ENCODE peak calls at places on chromosomes 7 and 10, in ten cellular contexts. One of them, this sample, is unnamed.

GRCh38 chr10:52314007-52314821 is at the start of gene DKK1:
- DNase-seq in omental fat pad: peak
- DNase-seq in body of pancreas: peak
- DNase-seq in WERI-Rb-1: peak
- DNase-seq in GM13977: peak
- DNase-seq in Caco-2: peak
- DNase-seq in left ventricle myocardium inferior: peak
- DNase-seq in lower lobe of right lung: peak
- DNase-seq in Calu3: peak
- DNase-seq in B cell: peak
- DNase-seq in this sample: peak

GRCh38 chr10:47374611-47375536 is 9.2 kb downstream of the ZNF488 start:
- DNase-seq in lower lobe of right lung: no peak
- DNase-seq in body of pancreas: no peak
- DNase-seq in GM13977: no peak
- DNase-seq in Calu3: no peak
- DNase-seq in Caco-2: no peak
- DNase-seq in WERI-Rb-1: no peak
- DNase-seq in B cell: no peak
- DNase-seq in left ventricle myocardium inferior: no peak
- DNase-seq in omental fat pad: no peak
- DNase-seq in this sample: no peak

GRCh38 chr10:86123745-86124144 is 242.8 kb downstream of the GRID1 start:
- DNase-seq in omental fat pad: no peak
- DNase-seq in Calu3: no peak
- DNase-seq in WERI-Rb-1: no peak
- DNase-seq in lower lobe of right lung: no peak
- DNase-seq in left ventricle myocardium inferior: no peak
- DNase-seq in GM13977: no peak
- DNase-seq in Caco-2: no peak
- DNase-seq in body of pancreas: no peak
- DNase-seq in B cell: no peak
- DNase-seq in this sample: no peak

GRCh38 chr10:50561266-50561665 is 62.5 kb downstream of the SGMS1 start:
- DNase-seq in GM13977: no peak
- DNase-seq in body of pancreas: peak
- DNase-seq in Caco-2: no peak
- DNase-seq in left ventricle myocardium inferior: no peak
- DNase-seq in lower lobe of right lung: no peak
- DNase-seq in Calu3: no peak
- DNase-seq in WERI-Rb-1: no peak
- DNase-seq in B cell: no peak
- DNase-seq in omental fat pad: no peak
- DNase-seq in this sample: no peak

GRCh38 chr7:12315049-12315448 is 88.6 kb downstream of the VWDE start:
- DNase-seq in lower lobe of right lung: no peak
- DNase-seq in omental fat pad: no peak
- DNase-seq in body of pancreas: no peak
- DNase-seq in WERI-Rb-1: no peak
- DNase-seq in Calu3: no peak
- DNase-seq in GM13977: no peak
- DNase-seq in B cell: no peak
- DNase-seq in Caco-2: no peak
- DNase-seq in left ventricle myocardium inferior: no peak
- DNase-seq in this sample: no peak

GRCh38 chr10:131176907-131177306 is 134.6 kb downstream of the TCERG1L start:
- DNase-seq in body of pancreas: no peak
- DNase-seq in Caco-2: no peak
- DNase-seq in omental fat pad: no peak
- DNase-seq in lower lobe of right lung: no peak
- DNase-seq in WERI-Rb-1: no peak
- DNase-seq in B cell: no peak
- DNase-seq in GM13977: no peak
- DNase-seq in left ventricle myocardium inferior: no peak
- DNase-seq in Calu3: no peak
- DNase-seq in this sample: no peak

GRCh38 chr10:5291501-5292195 is 73.1 kb upstream of the UCN3 start:
- DNase-seq in body of pancreas: peak
- DNase-seq in Calu3: peak
- DNase-seq in B cell: no peak
- DNase-seq in omental fat pad: peak
- DNase-seq in lower lobe of right lung: peak
- DNase-seq in WERI-Rb-1: no peak
- DNase-seq in Caco-2: no peak
- DNase-seq in left ventricle myocardium inferior: peak
- DNase-seq in GM13977: no peak
- DNase-seq in this sample: no peak

GRCh38 chr7:6398943-6399342 is 48.8 kb downstream of the DAGLB start:
- DNase-seq in Caco-2: peak
- DNase-seq in lower lobe of right lung: peak
- DNase-seq in omental fat pad: no peak
- DNase-seq in WERI-Rb-1: no peak
- DNase-seq in B cell: no peak
- DNase-seq in Calu3: no peak
- DNase-seq in GM13977: no peak
- DNase-seq in left ventricle myocardium inferior: no peak
- DNase-seq in body of pancreas: peak
- DNase-seq in this sample: no peak

GRCh38 chr10:115921795-115922194 is 351.2 kb downstream of the GFRA1 start:
- DNase-seq in Calu3: no peak
- DNase-seq in B cell: no peak
- DNase-seq in lower lobe of right lung: no peak
- DNase-seq in Caco-2: no peak
- DNase-seq in WERI-Rb-1: no peak
- DNase-seq in GM13977: no peak
- DNase-seq in omental fat pad: no peak
- DNase-seq in body of pancreas: no peak
- DNase-seq in left ventricle myocardium inferior: no peak
- DNase-seq in this sample: no peak

GRCh38 chr10:8055420-8056349 is 1.2 kb downstream of the GATA3 start:
- DNase-seq in lower lobe of right lung: no peak
- DNase-seq in GM13977: peak
- DNase-seq in Calu3: no peak
- DNase-seq in WERI-Rb-1: no peak
- DNase-seq in Caco-2: no peak
- DNase-seq in left ventricle myocardium inferior: no peak
- DNase-seq in B cell: peak
- DNase-seq in omental fat pad: no peak
- DNase-seq in body of pancreas: no peak
- DNase-seq in this sample: peak

GRCh38 chr7:5425507-5426225 is 2.0 kb upstream of the TNRC18 start:
- DNase-seq in Calu3: peak
- DNase-seq in lower lobe of right lung: peak
- DNase-seq in omental fat pad: no peak
- DNase-seq in B cell: peak
- DNase-seq in Caco-2: peak
- DNase-seq in WERI-Rb-1: peak
- DNase-seq in GM13977: no peak
- DNase-seq in left ventricle myocardium inferior: peak
- DNase-seq in body of pancreas: peak
- DNase-seq in this sample: peak

GRCh38 chr10:23917251-23917908 is 291.6 kb upstream of the KIAA1217 start:
- DNase-seq in GM13977: no peak
- DNase-seq in Calu3: no peak
- DNase-seq in Caco-2: no peak
- DNase-seq in B cell: no peak
- DNase-seq in omental fat pad: no peak
- DNase-seq in left ventricle myocardium inferior: no peak
- DNase-seq in lower lobe of right lung: no peak
- DNase-seq in WERI-Rb-1: no peak
- DNase-seq in body of pancreas: no peak
- DNase-seq in this sample: no peak

GRCh38 chr7:109479388-109479787 is 909.7 kb downstream of the DNAJB9 start:
- DNase-seq in Caco-2: no peak
- DNase-seq in left ventricle myocardium inferior: no peak
- DNase-seq in Calu3: no peak
- DNase-seq in body of pancreas: no peak
- DNase-seq in lower lobe of right lung: no peak
- DNase-seq in WERI-Rb-1: no peak
- DNase-seq in omental fat pad: no peak
- DNase-seq in GM13977: no peak
- DNase-seq in B cell: no peak
- DNase-seq in this sample: no peak
- TF ChIP-seq CTCF in Caco-2: peak
- TF ChIP-seq CTCF in left ventricle myocardium inferior: no peak
- TF ChIP-seq CTCF in Calu3: no peak
- TF ChIP-seq CTCF in body of pancreas: peak
- TF ChIP-seq CTCF in lower lobe of right lung: no peak
- TF ChIP-seq CTCF in WERI-Rb-1: no peak
- TF ChIP-seq CTCF in omental fat pad: no peak
- TF ChIP-seq CTCF in GM13977: no peak
- TF ChIP-seq CTCF in B cell: no peak
- TF ChIP-seq CTCF in this sample: no peak

DNA sequence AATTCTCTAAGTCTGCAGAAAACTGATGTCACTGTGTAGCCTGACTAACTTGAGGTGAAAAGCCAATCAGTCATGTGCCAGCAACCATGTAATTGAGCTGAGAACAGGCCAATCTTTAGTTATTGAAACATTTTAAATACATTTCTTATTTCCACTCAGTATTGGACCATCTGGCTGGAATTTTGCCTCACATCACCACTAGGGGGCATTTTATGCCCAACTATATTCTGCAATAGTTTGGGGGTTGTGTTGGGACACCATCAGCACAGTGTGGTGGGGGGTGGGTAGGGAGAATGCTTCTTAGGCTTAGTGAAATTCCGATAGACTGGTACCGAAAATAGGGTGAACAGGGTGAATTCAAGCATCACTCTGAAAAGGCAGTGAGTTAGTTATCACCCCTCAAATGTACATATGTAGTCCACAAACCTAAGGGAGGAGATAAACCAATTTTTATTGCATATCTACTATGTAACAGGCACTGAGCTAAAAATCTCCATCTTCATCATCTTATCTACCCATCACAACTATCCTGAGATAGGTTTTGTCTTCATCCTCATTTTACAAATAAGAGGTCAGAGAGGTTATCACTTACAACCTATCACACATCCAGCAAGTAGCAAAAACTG is 17.8 kb downstream of the NPSR1 start:
- DNase-seq in Calu3: peak
- DNase-seq in lower lobe of right lung: no peak
- DNase-seq in omental fat pad: no peak
- DNase-seq in Caco-2: no peak
- DNase-seq in WERI-Rb-1: peak
- DNase-seq in GM13977: peak
- DNase-seq in left ventricle myocardium inferior: no peak
- DNase-seq in body of pancreas: peak
- DNase-seq in B cell: no peak
- DNase-seq in this sample: peak
- TF ChIP-seq CTCF in Calu3: peak
- TF ChIP-seq CTCF in lower lobe of right lung: peak
- TF ChIP-seq CTCF in omental fat pad: no peak
- TF ChIP-seq CTCF in Caco-2: peak
- TF ChIP-seq CTCF in WERI-Rb-1: peak
- TF ChIP-seq CTCF in GM13977: peak
- TF ChIP-seq CTCF in left ventricle myocardium inferior: peak
- TF ChIP-seq CTCF in body of pancreas: peak
- TF ChIP-seq CTCF in B cell: peak
- TF ChIP-seq CTCF in this sample: peak

GRCh38 chr7:130831817-130832481 is 97.9 kb upstream of the KLF14 start:
- DNase-seq in body of pancreas: no peak
- DNase-seq in GM13977: peak
- DNase-seq in WERI-Rb-1: no peak
- DNase-seq in left ventricle myocardium inferior: no peak
- DNase-seq in Calu3: peak
- DNase-seq in B cell: peak
- DNase-seq in omental fat pad: no peak
- DNase-seq in Caco-2: no peak
- DNase-seq in lower lobe of right lung: no peak
- DNase-seq in this sample: no peak
- TF ChIP-seq CTCF in body of pancreas: peak
- TF ChIP-seq CTCF in GM13977: peak
- TF ChIP-seq CTCF in WERI-Rb-1: peak
- TF ChIP-seq CTCF in left ventricle myocardium inferior: peak
- TF ChIP-seq CTCF in Calu3: peak
- TF ChIP-seq CTCF in B cell: peak
- TF ChIP-seq CTCF in omental fat pad: no peak
- TF ChIP-seq CTCF in Caco-2: peak
- TF ChIP-seq CTCF in lower lobe of right lung: peak
- TF ChIP-seq CTCF in this sample: peak

DNA sequence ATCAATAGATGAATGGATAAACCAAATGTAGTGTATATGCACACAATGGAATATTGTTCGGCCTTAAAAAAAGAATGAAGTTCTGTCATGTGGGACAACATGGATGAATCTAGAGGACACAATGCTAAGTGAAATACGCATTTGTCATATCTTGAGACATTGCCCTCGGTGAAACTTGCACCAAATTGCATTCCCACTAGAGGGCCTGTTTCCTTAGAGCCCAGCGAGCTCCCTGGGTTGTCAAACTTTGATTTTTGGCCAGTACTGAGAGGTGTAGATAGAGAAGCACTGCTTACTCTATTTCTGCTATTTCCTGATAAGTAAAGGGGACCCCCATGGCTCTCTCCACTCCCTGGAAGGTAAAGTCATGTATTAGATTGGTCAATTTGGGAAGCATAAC is 157.1 kb downstream of the GPAM start:
- DNase-seq in Caco-2: no peak
- DNase-seq in omental fat pad: no peak
- DNase-seq in B cell: no peak
- DNase-seq in left ventricle myocardium inferior: no peak
- DNase-seq in body of pancreas: no peak
- DNase-seq in Calu3: no peak
- DNase-seq in WERI-Rb-1: no peak
- DNase-seq in GM13977: no peak
- DNase-seq in lower lobe of right lung: no peak
- DNase-seq in this sample: no peak
- TF ChIP-seq CTCF in Caco-2: no peak
- TF ChIP-seq CTCF in omental fat pad: no peak
- TF ChIP-seq CTCF in B cell: no peak
- TF ChIP-seq CTCF in left ventricle myocardium inferior: no peak
- TF ChIP-seq CTCF in body of pancreas: no peak
- TF ChIP-seq CTCF in Calu3: no peak
- TF ChIP-seq CTCF in WERI-Rb-1: peak
- TF ChIP-seq CTCF in GM13977: no peak
- TF ChIP-seq CTCF in lower lobe of right lung: no peak
- TF ChIP-seq CTCF in this sample: no peak

GRCh38 chr7:155000795-155001194 is 2.1 kb downstream of the PAXIP1 start:
- DNase-seq in omental fat pad: no peak
- DNase-seq in GM13977: no peak
- DNase-seq in body of pancreas: peak
- DNase-seq in WERI-Rb-1: peak
- DNase-seq in lower lobe of right lung: no peak
- DNase-seq in Caco-2: no peak
- DNase-seq in left ventricle myocardium inferior: no peak
- DNase-seq in B cell: peak
- DNase-seq in Calu3: peak
- DNase-seq in this sample: no peak
- TF ChIP-seq CTCF in omental fat pad: no peak
- TF ChIP-seq CTCF in GM13977: peak
- TF ChIP-seq CTCF in body of pancreas: peak
- TF ChIP-seq CTCF in WERI-Rb-1: peak
- TF ChIP-seq CTCF in lower lobe of right lung: no peak
- TF ChIP-seq CTCF in Caco-2: no peak
- TF ChIP-seq CTCF in left ventricle myocardium inferior: no peak
- TF ChIP-seq CTCF in B cell: no peak
- TF ChIP-seq CTCF in Calu3: no peak
- TF ChIP-seq CTCF in this sample: no peak

GRCh38 chr7:25854608-25855497 is 297.1 kb upstream of the NFE2L3 start:
- DNase-seq in omental fat pad: no peak
- DNase-seq in B cell: peak
- DNase-seq in WERI-Rb-1: peak
- DNase-seq in GM13977: peak
- DNase-seq in Calu3: peak
- DNase-seq in Caco-2: peak
- DNase-seq in body of pancreas: no peak
- DNase-seq in left ventricle myocardium inferior: no peak
- DNase-seq in lower lobe of right lung: no peak
- DNase-seq in this sample: peak
- TF ChIP-seq CTCF in omental fat pad: peak
- TF ChIP-seq CTCF in B cell: peak
- TF ChIP-seq CTCF in WERI-Rb-1: peak
- TF ChIP-seq CTCF in GM13977: peak
- TF ChIP-seq CTCF in Calu3: peak
- TF ChIP-seq CTCF in Caco-2: peak
- TF ChIP-seq CTCF in body of pancreas: peak
- TF ChIP-seq CTCF in left ventricle myocardium inferior: peak
- TF ChIP-seq CTCF in lower lobe of right lung: peak
- TF ChIP-seq CTCF in this sample: peak

This sample was measured in nephron progenitor cell.